ENCODE peak calls at places on chromosomes 4 and X, in five cellular contexts. V is HepG2, R is GM12878, X is H1, O is GM12892. M is an unnamed sample.

GRCh38 chr4:89712141-89712540 is 124.8 kb downstream of the SNCA start:
- DNase-seq in V (no peak), R (no peak), X (no peak), O (no peak), M (no peak)

GRCh38 chrX:43679778-43680177 is 23.7 kb downstream of the MAOA start:
- DNase-seq in V (no peak), R (no peak), X (no peak), O (no peak), M (no peak)

GRCh38 chrX:118459494-118459893 is 36.1 kb upstream of the DOCK11 start:
- DNase-seq in V (peak), R (peak), X (no peak), O (peak), M (peak)

GRCh38 chr4:182924497-182924896 is 7.3 kb upstream of the DCTD start:
- DNase-seq in V (no peak), R (no peak), X (no peak), O (no peak), M (no peak)

GRCh38 chr4:1177274-1178141 is 5.1 kb upstream of the SPON2 start:
- DNase-seq in V (peak), R (no peak), X (no peak), O (no peak), M (no peak)

GRCh38 chr4:14744346-14744745 is 257.9 kb upstream of the CPEB2 start:
- DNase-seq in V (no peak), R (no peak), X (no peak), O (no peak), M (no peak)

GRCh38 chr4:152981278-152981677 is 45.2 kb downstream of the FHDC1 start:
- DNase-seq in V (no peak), R (no peak), X (no peak), O (no peak), M (no peak)

GRCh38 chr4:109816082-109816442 is 500 bp downstream of the GAR1 start:
- DNase-seq in V (no peak), R (no peak), X (no peak), O (no peak), M (peak)

GRCh38 chrX:123959281-123960063 is 2.0 kb upstream of the STAG2 start:
- DNase-seq in V (no peak), R (no peak), X (no peak), O (peak), M (no peak)

GRCh38 chrX:155068165-155068564 is 2.8 kb downstream of the CMC4 start:
- DNase-seq in V (peak), R (no peak), X (no peak), O (no peak), M (no peak)

GRCh38 chrX:55522577-55523254 is 33.1 kb upstream of the USP51 start:
- DNase-seq in V (no peak), R (no peak), X (no peak), O (no peak), M (no peak)

GRCh38 chr4:165347647-165348569 is 20.4 kb downstream of the MSMO1 start:
- DNase-seq in V (no peak), R (no peak), X (no peak), O (no peak), M (no peak)

GRCh38 chrX:38112566-38112965 is 106.2 kb downstream of the SYTL5 start:
- DNase-seq in V (no peak), R (peak), X (no peak), O (no peak), M (no peak)

GRCh38 chr4:137623013-137623412 is 90.7 kb upstream of the PCDH18 start:
- DNase-seq in V (peak), R (no peak), X (no peak), O (no peak), M (no peak)

GRCh38 chr4:2363056-2363719 is 55.3 kb downstream of the ZFYVE28 start:
- DNase-seq in V (peak), R (no peak), X (no peak), O (no peak), M (no peak)

GRCh38 chr4:134243742-134244713 is 42.4 kb upstream of the PABPC4L start:
- DNase-seq in V (no peak), R (no peak), X (no peak), O (no peak), M (no peak)

GRCh38 chr4:10051536-10052135 is 30.3 kb upstream of the SLC2A9 start:
- DNase-seq in V (no peak), R (no peak), X (peak), O (no peak), M (no peak)

GRCh38 chr4:53861856-53862610 is 202.4 kb downstream of the CHIC2 start:
- DNase-seq in V (no peak), R (no peak), X (no peak), O (no peak), M (no peak)

GRCh38 chr4:55372259-55372658 is 23.5 kb upstream of the TMEM165 start:
- DNase-seq in V (no peak), R (no peak), X (no peak), O (no peak), M (no peak)

GRCh38 chr4:55373461-55373860 is 22.3 kb upstream of the TMEM165 start:
- DNase-seq in V (no peak), R (no peak), X (no peak), O (no peak), M (no peak)

GRCh38 chr4:55367084-55367722 is 21.2 kb downstream of the SRD5A3 start:
- DNase-seq in V (peak), R (no peak), X (no peak), O (no peak), M (no peak)

GRCh38 chr4:55366621-55367020 is 20.6 kb downstream of the SRD5A3 start:
- DNase-seq in V (no peak), R (no peak), X (no peak), O (no peak), M (no peak)

GRCh38 chr4:55369968-55370367 is 23.9 kb downstream of the SRD5A3 start:
- DNase-seq in V (no peak), R (no peak), X (no peak), O (no peak), M (no peak)
- TF ChIP-seq TAF1 in V (no peak), R (no peak), X (no peak), O (no peak), M (no peak)

GRCh38 chr4:41178372-41179085 is 35.8 kb downstream of the APBB2 start:
- DNase-seq in V (no peak), R (no peak), X (no peak), O (no peak), M (no peak)
- TF ChIP-seq POLR2A in V (no peak), R (no peak), X (no peak), O (no peak), M (no peak)

GRCh38 chrX:30307466-30307865 is 1.7 kb downstream of the NR0B1 start:
- DNase-seq in V (no peak), R (no peak), X (no peak), O (no peak), M (no peak)
- TF ChIP-seq TAF1 in V (no peak), R (no peak), X (no peak), O (no peak), M (no peak)

DNA sequence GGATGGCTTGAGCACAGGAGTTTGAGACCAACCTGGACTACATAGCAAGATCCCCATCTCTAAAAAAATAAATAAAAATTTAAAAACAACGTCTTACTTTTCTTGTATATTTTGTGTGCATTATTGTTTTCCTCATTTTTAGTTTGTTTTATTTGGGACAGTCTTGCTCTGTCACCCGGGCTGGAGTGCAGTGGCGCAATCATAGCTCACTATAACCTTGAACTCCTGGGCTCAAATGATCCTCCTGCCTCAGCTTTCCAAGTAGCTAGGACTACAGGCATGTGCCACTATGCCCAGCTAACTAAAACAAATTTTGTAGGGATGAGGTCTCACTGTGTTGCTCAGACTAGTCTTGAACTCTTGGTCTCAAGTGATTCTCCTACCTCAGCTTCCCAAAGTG is 9.5 kb upstream of the SMIM14 start:
- DNase-seq in V (peak), R (no peak), X (no peak), O (no peak), M (no peak)
- TF ChIP-seq POLR2A in V (no peak), R (no peak), X (no peak), O (no peak), M (no peak)

DNA sequence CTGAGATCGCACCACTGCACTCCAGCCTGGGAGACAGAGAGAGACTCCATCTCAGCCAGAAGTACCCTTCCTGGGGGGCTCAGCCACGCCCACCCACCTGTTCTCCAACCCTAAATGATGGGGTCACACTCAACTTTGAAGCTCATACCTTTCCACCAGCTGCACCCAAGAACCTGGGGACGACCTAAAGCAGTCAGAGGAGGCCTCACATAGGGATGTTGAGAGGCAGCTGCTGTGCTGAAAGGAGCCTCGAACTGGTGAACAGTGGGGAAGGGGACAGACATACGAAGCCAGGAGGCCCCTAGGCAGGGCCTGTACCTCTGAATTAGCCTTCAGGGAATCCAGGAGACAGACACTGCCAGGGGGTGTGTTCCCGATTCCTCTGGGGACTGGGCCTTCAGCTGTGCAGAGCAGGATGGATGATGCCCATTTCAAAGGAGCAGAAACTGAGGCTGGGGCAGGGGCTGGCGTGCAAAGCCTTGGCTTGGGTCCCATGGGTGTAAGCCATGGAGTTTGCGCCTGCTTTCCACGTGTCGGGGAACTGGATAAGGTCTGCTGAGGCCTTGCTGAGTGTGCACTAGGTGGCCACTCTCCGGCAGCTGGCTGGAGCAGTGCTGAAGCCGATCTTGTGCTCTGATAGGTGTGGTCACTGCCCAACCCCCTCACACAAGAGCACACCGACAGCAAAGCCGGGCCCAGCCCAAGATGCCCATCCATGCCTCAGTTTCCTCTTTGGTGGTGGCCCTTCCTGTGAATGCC is 130.8 kb downstream of the CPZ start:
- DNase-seq in V (no peak), R (no peak), X (peak), O (no peak), M (no peak)
- TF ChIP-seq TAF1 in V (no peak), R (no peak), X (no peak), O (no peak), M (no peak)

GRCh38 chrX:74422029-74422352 is 698 bp downstream of the SLC16A2 start:
- DNase-seq in V (no peak), R (no peak), X (no peak), O (no peak), M (peak)

GRCh38 chrX:74419861-74420193 is 1.5 kb upstream of the SLC16A2 start:
- DNase-seq in V (no peak), R (no peak), X (no peak), O (no peak), M (no peak)

GRCh38 chrX:74421181-74422028 is at the start of gene SLC16A2:
- DNase-seq in V (no peak), R (no peak), X (peak), O (no peak), M (peak)

GRCh38 chrX:74422576-74423288 is 1.4 kb downstream of the SLC16A2 start:
- DNase-seq in V (peak), R (no peak), X (peak), O (no peak), M (peak)

GRCh38 chrX:74420194-74421035 is 878 bp upstream of the SLC16A2 start:
- DNase-seq in V (no peak), R (no peak), X (peak), O (no peak), M (no peak)
- TF ChIP-seq POLR2A in V (no peak), R (no peak), X (peak), O (no peak), M (no peak)

GRCh38 chr4:112411781-112412281 is 104.1 kb downstream of the NEUROG2 start:
- DNase-seq in V (no peak), R (no peak), X (peak), O (no peak), M (no peak)
- TF ChIP-seq TAF1 in V (no peak), R (no peak), X (no peak), O (no peak), M (no peak)

GRCh38 chr4:184474261-184475095 is at the start of gene IRF2:
- DNase-seq in V (peak), R (peak), X (peak), O (peak), M (peak)
- TF ChIP-seq POLR2A in V (peak), R (peak), X (no peak), O (peak), M (no peak)

DNA sequence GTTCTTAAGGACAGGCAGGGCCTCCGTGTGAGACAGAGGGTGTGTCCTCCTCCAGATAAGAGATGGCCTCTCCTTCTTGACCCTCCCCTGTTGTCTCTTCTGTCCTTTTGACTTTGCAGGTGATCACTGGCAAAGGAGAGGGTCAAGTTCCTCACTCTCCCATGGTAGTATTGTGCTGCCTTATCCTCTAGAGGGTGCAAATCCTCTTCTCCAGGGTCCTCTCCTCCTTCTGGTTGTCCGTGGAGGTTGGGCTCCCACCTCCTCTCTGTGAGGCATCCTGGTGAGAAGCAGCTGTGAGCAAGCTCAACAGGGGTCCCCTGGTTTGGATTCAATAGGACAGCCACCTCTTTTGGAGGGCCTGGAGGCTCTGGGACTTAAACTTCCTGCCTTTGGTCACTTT is 44.8 kb downstream of the ZNF182 start:
- DNase-seq in V (peak), R (no peak), X (no peak), O (no peak), M (no peak)
- TF ChIP-seq TAF1 in V (no peak), R (no peak), X (no peak), O (no peak), M (no peak)

GRCh38 chr4:103075894-103076776 is at the start of gene SLC9B2:
- DNase-seq in V (peak), R (no peak), X (peak), O (peak), M (peak)
- TF ChIP-seq POLR2A in V (peak), R (peak), X (peak), O (peak), M (no peak)

M was measured in GM12891.